ENCODE peak calls at places on chromosomes 11 and 22, in seven cellular contexts. L, Y, S, N, F, W and V are unnamed samples.

GRCh38 chr11:63599211-63600122 is 14.8 kb downstream of the PLAAT3 start:
- DNase-seq in S (no peak), L (no peak), N (no peak), Y (peak; percentile 77), F (peak; percentile 29), W (no peak), V (no peak)

GRCh38 chr22:23762866-23763578 is at the start of gene C22orf15:
- DNase-seq in Y (peak; percentile 40), L (no peak), N (no peak), S (no peak), F (no peak), W (no peak), V (no peak)

GRCh38 chr11:134760957-134761356 is 348.9 kb upstream of the B3GAT1 start:
- DNase-seq in S (no peak), W (no peak), F (no peak), L (no peak), N (no peak), Y (no peak), V (no peak)

GRCh38 chr11:70540196-70540595 is 141.9 kb downstream of the CTTN start:
- DNase-seq in W (no peak), S (no peak), Y (no peak), F (no peak), L (no peak), N (no peak), V (no peak)

GRCh38 chr11:20035701-20036601 is 124.3 kb downstream of the DBX1 start:
- DNase-seq in W (no peak), F (no peak), Y (peak; percentile 96), N (no peak), L (peak; percentile 97), S (no peak), V (no peak)

GRCh38 chr11:108218455-108218854 is 4.0 kb downstream of the NPAT start:
- DNase-seq in N (no peak), Y (peak; percentile 51), S (no peak), W (no peak), F (no peak), L (no peak), V (no peak)

GRCh38 chr11:107581147-107581546 is 9.8 kb upstream of the ELMOD1 start:
- DNase-seq in F (no peak), Y (no peak), S (no peak), W (no peak), L (no peak), N (no peak), V (no peak)

GRCh38 chr22:41009222-41009948 is 58.2 kb downstream of the RBX1 start:
- DNase-seq in S (no peak), Y (peak; percentile 45), N (no peak), F (no peak), W (peak; percentile 79), L (no peak), V (no peak)

GRCh38 chr11:68266121-68266891 is 5.5 kb downstream of the C11orf24 start:
- DNase-seq in F (no peak), Y (no peak), N (no peak), L (no peak), S (no peak), W (no peak), V (no peak)

GRCh38 chr11:78570031-78570430 is 4.6 kb downstream of the NARS2 start:
- DNase-seq in Y (no peak), S (no peak), L (no peak), W (no peak), F (no peak), N (no peak), V (no peak)